ENCODE peak calls at places on chromosomes 16 and 17, in seven cellular contexts. I, L, G, U, S, A and H are unnamed samples.

GRCh38 chr17:48717367-48718161 is 4.8 kb downstream of the PRAC1 start:
- DNase-seq in A (no peak), G (no peak), I (no peak), U (no peak), S (peak; percentile 22), L (no peak), H (no peak)

GRCh38 chr17:74217036-74217725 is 3.8 kb downstream of the TTYH2 start:
- DNase-seq in L (peak; percentile 60), A (no peak), S (no peak), U (peak; percentile 72), I (no peak), G (no peak), H (no peak)

GRCh38 chr16:4376126-4376819 is 4.6 kb downstream of the VASN start:
- DNase-seq in I (peak; percentile 96), S (peak; percentile 65), U (no peak), A (peak; percentile 94), L (no peak), G (no peak), H (peak; percentile 98)

GRCh38 chr17:32936894-32937500 is 9.0 kb downstream of the TMEM98 start:
- DNase-seq in G (peak; percentile 14), S (peak; percentile 78), A (peak; percentile 77), L (peak; percentile 65), I (peak; percentile 86), U (peak; percentile 37), H (peak; percentile 69)

GRCh38 chr17:935485-935884 is 44.1 kb downstream of the NXN start:
- DNase-seq in S (no peak), U (no peak), G (no peak), A (no peak), L (no peak), I (peak; percentile 28), H (peak; percentile 15)

GRCh38 chr17:50148226-50149098 is 2.0 kb downstream of the PPP1R9B start:
- DNase-seq in S (peak; percentile 79), I (peak; percentile 68), U (no peak), G (peak; percentile 64), L (peak; percentile 57), A (peak; percentile 36), H (peak; percentile 57)

GRCh38 chr16:85253127-85253941 is 141.1 kb upstream of the CIBAR2 start:
- DNase-seq in G (peak; percentile 19), U (no peak), I (peak; percentile 76), S (peak; percentile 56), L (peak; percentile 81), A (peak; percentile 26), H (peak; percentile 71)

GRCh38 chr16:68086336-68086821 is 1.2 kb downstream of the NFATC3 start:
- DNase-seq in U (peak; percentile 41), I (no peak), L (peak; percentile 43), S (no peak), A (peak; percentile 48), G (no peak), H (no peak)

GRCh38 chr16:13984794-13985193 is 64.8 kb downstream of the ERCC4 start:
- DNase-seq in L (no peak), I (no peak), U (no peak), G (no peak), A (no peak), S (no peak), H (no peak)

GRCh38 chr16:56657555-56658430 is at the start of gene MT1F:
- DNase-seq in A (no peak), G (peak; percentile 59), L (peak; percentile 68), U (peak; percentile 55), I (peak; percentile 99), S (peak; percentile 99), H (peak; percentile 79)

GRCh38 chr17:61009619-61010018 is 332.0 kb downstream of the BCAS3 start:
- DNase-seq in U (no peak), G (no peak), L (peak; percentile 35), A (peak; percentile 41), S (no peak), I (no peak), H (no peak)

GRCh38 chr16:58414938-58415451 is 22.7 kb downstream of the GINS3 start:
- DNase-seq in S (no peak), L (no peak), U (no peak), A (peak; percentile 57), G (no peak), I (no peak), H (no peak)

GRCh38 chr17:81335388-81336157 is 40.5 kb upstream of the SLC38A10 start:
- DNase-seq in S (peak; percentile 83), I (no peak), L (no peak), U (peak; percentile 43), A (no peak), G (no peak), H (peak; percentile 47)

GRCh38 chr16:87582221-87582965 is 19.9 kb upstream of the JPH3 start:
- DNase-seq in I (peak; percentile 19), A (peak; percentile 95), S (peak; percentile 49), U (no peak), G (no peak), L (no peak), H (peak; percentile 61)

GRCh38 chr17:42857389-42857788 is 6.4 kb downstream of the AOC3 start:
- DNase-seq in S (no peak), G (no peak), U (no peak), A (no peak), I (no peak), L (no peak), H (no peak)

GRCh38 chr16:30472328-30472942 is at the start of gene ITGAL:
- DNase-seq in A (no peak), I (peak; percentile 29), L (no peak), G (peak; percentile 70), U (no peak), S (peak; percentile 46), H (peak; percentile 32)

GRCh38 chr17:70130274-70130673 is 39.1 kb upstream of the KCNJ2 start:
- DNase-seq in U (no peak), G (no peak), L (no peak), A (no peak), S (no peak), I (no peak), H (no peak)

GRCh38 chr17:50550661-50551432 is 3.9 kb downstream of the SPATA20 start:
- DNase-seq in L (peak; percentile 90), U (peak; percentile 82), I (peak; percentile 83), G (no peak), S (peak; percentile 74), A (peak; percentile 92), H (peak; percentile 86)

GRCh38 chr17:40548982-40549680 is 16.1 kb downstream of the CCR7 start:
- DNase-seq in G (no peak), A (peak; percentile 91), S (peak; percentile 35), I (peak; percentile 52), L (no peak), U (peak; percentile 92), H (no peak)

GRCh38 chr16:63312343-63312742 is 1276.1 kb upstream of the CDH8 start:
- DNase-seq in A (no peak), S (no peak), L (peak; percentile 97), G (no peak), U (no peak), I (no peak), H (no peak)

GRCh38 chr17:74923538-74924249 is 379 bp upstream of the OTOP2 start:
- DNase-seq in L (peak; percentile 74), U (peak; percentile 19), I (peak; percentile 79), G (peak; percentile 35), S (peak; percentile 73), A (peak; percentile 35), H (peak; percentile 82)

GRCh38 chr16:4976079-4976478 is 17.9 kb downstream of the SEC14L5 start:
- DNase-seq in I (no peak), L (no peak), S (no peak), A (no peak), U (no peak), G (no peak), H (no peak)

GRCh38 chr16:75264999-75265910 is 13.8 kb upstream of the BCAR1 start:
- DNase-seq in U (no peak), G (no peak), L (peak; percentile 52), I (peak; percentile 74), S (peak; percentile 74), A (no peak), H (peak; percentile 68)

GRCh38 chr17:19596869-19597268 is 51.7 kb upstream of the ALDH3A2 start:
- DNase-seq in S (no peak), U (no peak), I (no peak), G (no peak), A (no peak), L (no peak), H (no peak)

GRCh38 chr17:34360571-34360970 is 2.5 kb downstream of the CCL1 start:
- DNase-seq in A (no peak), S (no peak), U (no peak), L (no peak), G (no peak), I (no peak), H (no peak)

GRCh38 chr16:49183911-49184310 is 97.7 kb downstream of the CBLN1 start:
- DNase-seq in U (peak; percentile 88), S (peak; percentile 75), G (no peak), I (peak; percentile 34), A (no peak), L (peak; percentile 58), H (no peak)

GRCh38 chr16:86671486-86672214 is 93.3 kb downstream of the FOXL1 start:
- DNase-seq in I (no peak), A (no peak), G (no peak), L (no peak), S (no peak), U (no peak), H (no peak)

GRCh38 chr17:1797323-1797722 is 32.4 kb downstream of the SMYD4 start:
- DNase-seq in L (no peak), I (no peak), S (no peak), G (no peak), A (no peak), U (no peak), H (no peak)

GRCh38 chr16:22001591-22001990 is 675 bp upstream of the PDZD9 start:
- DNase-seq in A (peak; percentile 65), I (no peak), U (no peak), S (no peak), L (no peak), G (no peak), H (no peak)

GRCh38 chr17:36463916-36464764 is 22.3 kb upstream of the ZNHIT3 start:
- DNase-seq in A (peak; percentile 59), I (peak; percentile 67), G (peak; percentile 44), U (peak; percentile 13), L (peak; percentile 22), S (peak; percentile 58), H (peak; percentile 72)

GRCh38 chr16:64304376-64304775 is 817.5 kb downstream of the CDH11 start:
- DNase-seq in I (no peak), U (peak; percentile 20), G (no peak), S (no peak), L (no peak), A (no peak), H (no peak)

GRCh38 chr17:76161619-76162222 is 20.7 kb upstream of the FOXJ1 start:
- DNase-seq in A (no peak), I (no peak), G (no peak), S (no peak), L (no peak), U (no peak), H (no peak)

GRCh38 chr16:22257440-22257839 is 39.8 kb upstream of the POLR3E start:
- DNase-seq in S (no peak), G (no peak), L (no peak), U (no peak), A (no peak), I (no peak), H (no peak)

GRCh38 chr16:11417487-11417886 is 72.2 kb downstream of the RMI2 start:
- DNase-seq in G (no peak), S (no peak), A (no peak), L (no peak), I (no peak), U (no peak), H (no peak)

GRCh38 chr16:7921360-7921759 is 588.7 kb downstream of the RBFOX1 start:
- DNase-seq in U (no peak), A (no peak), G (no peak), S (no peak), I (no peak), L (no peak), H (no peak)

GRCh38 chr17:69474171-69474831 is 59.8 kb downstream of the MAP2K6 start:
- DNase-seq in A (no peak), U (no peak), S (no peak), I (no peak), L (peak; percentile 100), G (no peak), H (no peak)

GRCh38 chr16:3690470-3690918 is 26.8 kb downstream of the TRAP1 start:
- DNase-seq in A (peak; percentile 97), G (peak; percentile 63), S (peak; percentile 88), L (peak; percentile 84), U (peak; percentile 32), I (peak; percentile 93), H (peak; percentile 96)

GRCh38 chr17:39376434-39376833 is 25.0 kb downstream of the FBXL20 start:
- DNase-seq in G (no peak), A (no peak), U (no peak), L (no peak), S (no peak), I (no peak), H (no peak)